ENCODE peak calls at places on chromosomes 12 and 14, in seven cellular contexts. X is HL-60; G is heart left ventricle; R is right cardiac atrium; U is ovary; F is astrocyte; E is effector memory CD4-positive, alpha-beta T cell. P is an unnamed sample.

GRCh38 chr14:24673534-24674203 is 39.7 kb upstream of the GZMB start:
- DNase-seq in G (no peak), E (peak), R (no peak), X (no peak), F (no peak), U (no peak), P (no peak)

GRCh38 chr14:77076118-77076631 is 21.9 kb upstream of the CIPC start:
- DNase-seq in G (peak), X (no peak), R (peak), F (no peak), E (no peak), U (no peak), P (peak)

GRCh38 chr12:84913151-84913550 is 552 bp upstream of the SLC6A15 start:
- DNase-seq in R (no peak), E (no peak), F (no peak), G (no peak), U (no peak), X (no peak), P (no peak)

GRCh38 chr12:89153341-89153740 is 199.0 kb downstream of the DUSP6 start:
- DNase-seq in F (no peak), R (no peak), G (no peak), E (no peak), U (no peak), X (no peak), P (no peak)

GRCh38 chr12:51405801-51406207 is 14.6 kb upstream of the GALNT6 start:
- DNase-seq in R (no peak), X (no peak), E (no peak), U (no peak), F (no peak), G (no peak), P (no peak)

GRCh38 chr14:60768602-60769001 is 34.0 kb downstream of the MNAT1 start:
- DNase-seq in E (no peak), G (no peak), X (no peak), R (no peak), U (no peak), F (no peak), P (no peak)

GRCh38 chr12:97960741-97961608 is 498.4 kb downstream of the RMST start:
- DNase-seq in F (peak), U (no peak), R (no peak), E (no peak), X (peak), G (no peak), P (peak)

GRCh38 chr14:96272777-96273471 is 16.9 kb downstream of the BDKRB1 start:
- DNase-seq in X (no peak), G (no peak), F (peak), U (no peak), E (no peak), R (no peak), P (peak)

GRCh38 chr14:50577983-50578382 is 18.0 kb downstream of the ATL1 start:
- DNase-seq in E (no peak), R (no peak), X (no peak), U (no peak), F (no peak), G (no peak), P (no peak)

GRCh38 chr12:65879878-65880277 is 55.6 kb downstream of the HMGA2 start:
- DNase-seq in R (no peak), F (peak), E (no peak), G (no peak), U (no peak), X (no peak), P (no peak)

GRCh38 chr12:107511292-107511691 is 174.3 kb upstream of the PWP1 start:
- DNase-seq in E (no peak), G (no peak), X (no peak), U (no peak), R (no peak), F (peak), P (peak)

GRCh38 chr14:64646103-64646502 is 58.1 kb upstream of the PLEKHG3 start:
- DNase-seq in E (no peak), U (no peak), G (no peak), F (no peak), X (no peak), R (no peak), P (no peak)

GRCh38 chr14:78399316-78399889 is 229.2 kb downstream of the NRXN3 start:
- DNase-seq in G (no peak), E (no peak), R (no peak), U (no peak), X (no peak), F (no peak), P (peak)

GRCh38 chr12:6034596-6034995 is 89.5 kb upstream of the ANO2 start:
- DNase-seq in E (no peak), R (no peak), X (no peak), G (no peak), U (no peak), F (no peak), P (no peak)

GRCh38 chr14:96858643-96859042 is 61.5 kb downstream of the VRK1 start:
- DNase-seq in E (no peak), U (no peak), F (no peak), R (no peak), X (no peak), G (no peak), P (no peak)

GRCh38 chr12:3200779-3201738 is 123.9 kb downstream of the TSPAN9 start:
- DNase-seq in X (no peak), U (peak), F (no peak), R (no peak), E (no peak), G (no peak), P (no peak)

GRCh38 chr12:93657076-93657475 is 20.1 kb upstream of the CRADD start:
- DNase-seq in E (no peak), G (no peak), F (no peak), R (no peak), X (no peak), U (no peak), P (no peak)

GRCh38 chr14:70995671-70996070 is 88.4 kb downstream of the PCNX1 start:
- DNase-seq in F (no peak), R (no peak), U (no peak), G (no peak), E (no peak), X (no peak), P (no peak)

GRCh38 chr12:98126637-98127335 is 388.6 kb upstream of the TMPO start:
- DNase-seq in E (no peak), R (no peak), U (no peak), F (no peak), X (no peak), G (no peak), P (no peak)

GRCh38 chr12:32519047-32519446 is 119.7 kb downstream of the FGD4 start:
- DNase-seq in F (no peak), X (no peak), R (no peak), G (no peak), E (no peak), U (no peak), P (no peak)

GRCh38 chr12:59077153-59077930 is 157.0 kb upstream of the LRIG3 start:
- DNase-seq in G (no peak), F (no peak), E (no peak), R (no peak), U (no peak), X (no peak), P (no peak)

GRCh38 chr14:105317546-105317945 is 3.0 kb downstream of the PACS2 start:
- DNase-seq in E (no peak), X (no peak), G (no peak), U (no peak), F (peak), R (peak), P (peak)

GRCh38 chr12:80352476-80352875 is 91.6 kb upstream of the PTPRQ start:
- DNase-seq in E (no peak), G (no peak), X (no peak), R (no peak), U (no peak), F (peak), P (no peak)

GRCh38 chr12:21607701-21608100 is 3.1 kb upstream of the GYS2 start:
- DNase-seq in G (no peak), R (no peak), F (peak), E (no peak), X (no peak), U (no peak), P (no peak)

GRCh38 chr12:12812163-12812562 is 983 bp upstream of the DDX47 start:
- DNase-seq in U (no peak), X (no peak), E (no peak), G (no peak), R (no peak), F (no peak), P (no peak)

GRCh38 chr12:12810507-12811143 is 2.5 kb upstream of the DDX47 start:
- DNase-seq in E (no peak), U (no peak), F (no peak), X (no peak), R (no peak), G (no peak), P (no peak)

GRCh38 chr12:12811343-12811742 is 1.8 kb upstream of the DDX47 start:
- DNase-seq in U (no peak), R (no peak), X (no peak), E (no peak), F (no peak), G (no peak), P (no peak)

GRCh38 chr12:12813120-12814101 is at the start of gene DDX47:
- DNase-seq in R (peak), F (peak), U (peak), X (peak), G (peak), E (peak), P (peak)

GRCh38 chr12:12812605-12813119 is 484 bp upstream of the DDX47 start:
- DNase-seq in X (no peak), E (no peak), F (no peak), R (no peak), G (no peak), U (no peak), P (no peak)
- H3K4me3 ChIP-seq in X (no peak), E (no peak), F (no peak), R (no peak), G (peak), U (no peak), P (no peak)

GRCh38 chr14:103690332-103690731 is 24.9 kb downstream of the XRCC3 start:
- DNase-seq in E (no peak), G (no peak), X (no peak), R (no peak), F (no peak), U (no peak), P (no peak)
- H3K4me3 ChIP-seq in E (no peak), G (no peak), X (no peak), R (no peak), F (no peak), U (no peak), P (no peak)

GRCh38 chr14:22905627-22906026 is 13.3 kb downstream of the RBM23 start:
- DNase-seq in G (no peak), R (no peak), U (no peak), E (no peak), X (no peak), F (no peak), P (no peak)

GRCh38 chr14:22910916-22911315 is 8.0 kb downstream of the RBM23 start:
- DNase-seq in E (no peak), X (no peak), U (no peak), G (no peak), F (no peak), R (no peak), P (no peak)

GRCh38 chr14:22906073-22906472 is 12.9 kb downstream of the RBM23 start:
- DNase-seq in G (no peak), R (no peak), E (no peak), U (no peak), F (no peak), X (no peak), P (no peak)

GRCh38 chr14:22907429-22907828 is 11.5 kb downstream of the RBM23 start:
- DNase-seq in R (no peak), X (no peak), E (no peak), F (no peak), G (no peak), U (no peak), P (no peak)

DNA sequence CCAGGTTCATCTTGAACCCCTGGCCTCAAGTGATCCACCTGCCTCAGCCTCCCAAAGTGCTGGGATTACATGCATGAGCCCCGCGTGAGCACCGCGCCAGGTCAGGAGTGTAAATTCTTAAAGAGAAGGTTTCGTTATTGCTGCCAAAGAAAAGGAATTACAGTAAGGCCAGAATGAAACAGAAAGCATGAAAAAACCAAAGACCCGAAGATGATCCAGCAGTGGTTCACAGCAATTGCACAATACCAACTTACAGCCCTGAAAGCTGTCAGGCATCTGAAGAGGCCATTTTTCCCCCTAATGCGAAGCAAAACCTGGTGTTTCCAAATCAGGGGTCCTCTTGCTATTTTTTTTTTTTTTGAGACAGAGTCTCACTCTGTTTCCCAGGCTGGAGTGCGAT is 10.3 kb downstream of the RBM23 start:
- DNase-seq in X (peak), R (no peak), F (no peak), U (no peak), E (no peak), G (no peak), P (no peak)
- H3K4me3 ChIP-seq in X (no peak), R (no peak), F (no peak), U (no peak), E (no peak), G (no peak), P (no peak)

GRCh38 chr14:20329355-20329754 is 3.7 kb downstream of the CCNB1IP1 start:
- DNase-seq in E (no peak), X (no peak), R (no peak), G (no peak), U (no peak), F (no peak), P (no peak)
- H3K4me3 ChIP-seq in E (no peak), X (no peak), R (no peak), G (no peak), U (no peak), F (no peak), P (no peak)

GRCh38 chr12:108989381-108989780 is 31.5 kb downstream of the SVOP start:
- DNase-seq in G (no peak), R (no peak), F (no peak), E (no peak), U (no peak), X (no peak), P (no peak)
- H3K4me3 ChIP-seq in G (no peak), R (no peak), F (no peak), E (no peak), U (no peak), X (no peak), P (no peak)

GRCh38 chr14:35535794-35536112 is 1.8 kb downstream of the INSM2 start:
- DNase-seq in E (no peak), F (no peak), U (no peak), R (no peak), X (no peak), G (no peak), P (no peak)
- H3K4me3 ChIP-seq in E (no peak), F (peak), U (no peak), R (no peak), X (no peak), G (no peak), P (no peak)

DNA sequence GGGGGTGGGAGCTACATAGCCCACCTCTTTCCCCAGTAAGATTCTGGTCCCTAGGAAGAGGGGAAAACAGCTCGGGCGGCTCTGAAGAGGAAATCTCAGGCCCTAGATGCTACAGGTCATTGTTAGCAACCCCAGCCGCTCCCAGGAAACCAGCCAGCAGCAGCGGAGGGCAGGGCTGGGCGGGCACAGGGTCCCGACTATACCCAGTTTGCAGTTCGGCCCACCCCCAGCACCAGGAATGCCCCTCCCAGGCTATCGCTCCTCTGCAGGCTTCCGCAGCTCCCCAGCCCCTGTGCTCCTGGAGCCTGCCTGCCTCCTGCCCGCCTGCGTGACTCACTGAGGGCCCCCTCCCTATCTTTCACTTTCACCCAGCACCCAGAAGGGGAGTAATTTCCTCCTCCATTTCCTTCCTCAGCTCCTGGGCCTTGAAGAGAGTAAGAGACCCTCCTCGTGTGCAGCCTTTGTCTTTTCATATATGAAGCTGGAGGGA is 27.2 kb upstream of the PNMA1 start:
- DNase-seq in F (peak), U (peak), X (peak), E (peak), G (peak), R (peak), P (peak)
- H3K4me3 ChIP-seq in F (peak), U (peak), X (peak), E (peak), G (peak), R (peak), P (no peak)